ENCODE peak calls at places on chromosomes 16 and 17, in five cellular contexts. J, P, I, Y and F are unnamed samples.

GRCh38 chr17:41392278-41392677 is 5.1 kb downstream of the KRT31 start:
- DNase-seq in Y (no peak), I (peak; percentile 40), P (peak; percentile 67), J (no peak), F (no peak)

GRCh38 chr16:4767872-4768548 is 1.0 kb upstream of the ZNF500 start:
- DNase-seq in Y (peak; percentile 27), I (no peak), J (no peak), P (peak; percentile 36), F (no peak)

GRCh38 chr17:59695943-59696681 is 11.1 kb downstream of the PTRH2 start:
- DNase-seq in Y (no peak), P (no peak), J (no peak), I (no peak), F (no peak)

GRCh38 chr16:86241681-86242080 is 268.6 kb upstream of the FOXF1 start:
- DNase-seq in J (no peak), I (no peak), Y (no peak), P (no peak), F (no peak)

GRCh38 chr17:10604521-10604920 is 52.6 kb downstream of the MYH3 start:
- DNase-seq in J (no peak), I (no peak), P (no peak), Y (no peak), F (no peak)

GRCh38 chr17:77490361-77491183 is 349.8 kb downstream of the SEC14L1 start:
- DNase-seq in I (no peak), Y (no peak), J (no peak), P (no peak), F (no peak)

GRCh38 chr17:50464736-50465135 is 3.9 kb downstream of the CHAD start:
- DNase-seq in Y (no peak), P (no peak), J (no peak), I (no peak), F (no peak)

GRCh38 chr16:1097156-1097555 is 1.1 kb upstream of the C1QTNF8 start:
- DNase-seq in I (no peak), Y (no peak), J (no peak), P (no peak), F (no peak)

GRCh38 chr17:53626286-53626685 is 196.4 kb upstream of the KIF2B start:
- DNase-seq in J (peak; percentile 6), P (peak; percentile 91), I (peak; percentile 86), Y (no peak), F (peak; percentile 48)

GRCh38 chr17:29167393-29168078 is 12.7 kb downstream of the MYO18A start:
- DNase-seq in J (no peak), P (no peak), Y (no peak), I (no peak), F (no peak)

GRCh38 chr17:40025991-40026815 is 11.0 kb downstream of the CSF3 start:
- DNase-seq in P (peak; percentile 75), J (no peak), I (no peak), Y (peak; percentile 21), F (no peak)

GRCh38 chr16:51971184-51971583 is 575.8 kb downstream of the TOX3 start:
- DNase-seq in Y (no peak), J (no peak), I (no peak), P (peak; percentile 46), F (no peak)

GRCh38 chr16:51408357-51408756 is 257.3 kb upstream of the SALL1 start:
- DNase-seq in J (no peak), Y (no peak), P (peak; percentile 71), I (peak; percentile 80), F (no peak)

GRCh38 chr17:17196776-17197175 is 9.4 kb downstream of the PLD6 start:
- DNase-seq in I (no peak), J (no peak), P (peak; percentile 54), Y (no peak), F (no peak)

GRCh38 chr17:65154770-65155589 is 17.8 kb downstream of the RGS9 start:
- DNase-seq in Y (no peak), I (peak; percentile 49), P (peak; percentile 74), J (peak; percentile 99), F (no peak)

GRCh38 chr16:57926041-57926440 is 44.9 kb downstream of the CNGB1 start:
- DNase-seq in I (no peak), Y (no peak), J (no peak), P (no peak), F (no peak)

GRCh38 chr17:44782349-44782850 is 23.6 kb downstream of the ADAM11 start:
- DNase-seq in J (no peak), I (no peak), P (no peak), Y (no peak), F (no peak)

GRCh38 chr17:80671039-80671822 is 126.6 kb downstream of the RPTOR start:
- DNase-seq in P (no peak), Y (no peak), I (no peak), J (no peak), F (no peak)